ENCODE peak calls at places on chromosome 20, in four cellular contexts. One of them, this sample, is unnamed.
A peak's percentile ranks its signal among the peaks of the same experiment; 100 is the strongest.

GRCh38 chr20:43868091-43868490 is 46.6 kb upstream of the TOX2 start:
- DNase-seq in SK-N-SH: no peak
- DNase-seq in endothelial cell of umbilical vein: no peak
- DNase-seq in HCT116: no peak
- DNase-seq in this sample: no peak

GRCh38 chr20:45193331-45193730 is 13.5 kb upstream of the SEMG1 start:
- DNase-seq in SK-N-SH: no peak
- DNase-seq in endothelial cell of umbilical vein: no peak
- DNase-seq in HCT116: no peak
- DNase-seq in this sample: no peak

GRCh38 chr20:43977252-43977651 is 62.6 kb downstream of the TOX2 start:
- DNase-seq in SK-N-SH: no peak
- DNase-seq in endothelial cell of umbilical vein: no peak
- DNase-seq in HCT116: no peak
- DNase-seq in this sample: no peak

GRCh38 chr20:17825949-17826843 is 126.4 kb downstream of the BANF2 start:
- DNase-seq in SK-N-SH: no peak
- DNase-seq in endothelial cell of umbilical vein: no peak
- DNase-seq in HCT116: no peak
- DNase-seq in this sample: no peak

GRCh38 chr20:23245553-23246128 is 105.0 kb upstream of the NXT1 start:
- DNase-seq in SK-N-SH: no peak
- DNase-seq in endothelial cell of umbilical vein: peak; percentile 77
- DNase-seq in HCT116: no peak
- DNase-seq in this sample: no peak

GRCh38 chr20:45626540-45626939 is 3.0 kb upstream of the WFDC10A start:
- DNase-seq in SK-N-SH: no peak
- DNase-seq in endothelial cell of umbilical vein: no peak
- DNase-seq in HCT116: no peak
- DNase-seq in this sample: no peak

GRCh38 chr20:20780127-20780822 is 67.8 kb upstream of the RALGAPA2 start:
- DNase-seq in SK-N-SH: no peak
- DNase-seq in endothelial cell of umbilical vein: no peak
- DNase-seq in HCT116: no peak
- DNase-seq in this sample: no peak

GRCh38 chr20:53884859-53885654 is 185.3 kb downstream of the BCAS1 start:
- DNase-seq in SK-N-SH: no peak
- DNase-seq in endothelial cell of umbilical vein: no peak
- DNase-seq in HCT116: no peak
- DNase-seq in this sample: no peak

GRCh38 chr20:3250091-3250504 is 11.1 kb upstream of the SLC4A11 start:
- DNase-seq in SK-N-SH: no peak
- DNase-seq in endothelial cell of umbilical vein: peak; percentile 22
- DNase-seq in HCT116: no peak
- DNase-seq in this sample: no peak

DNA sequence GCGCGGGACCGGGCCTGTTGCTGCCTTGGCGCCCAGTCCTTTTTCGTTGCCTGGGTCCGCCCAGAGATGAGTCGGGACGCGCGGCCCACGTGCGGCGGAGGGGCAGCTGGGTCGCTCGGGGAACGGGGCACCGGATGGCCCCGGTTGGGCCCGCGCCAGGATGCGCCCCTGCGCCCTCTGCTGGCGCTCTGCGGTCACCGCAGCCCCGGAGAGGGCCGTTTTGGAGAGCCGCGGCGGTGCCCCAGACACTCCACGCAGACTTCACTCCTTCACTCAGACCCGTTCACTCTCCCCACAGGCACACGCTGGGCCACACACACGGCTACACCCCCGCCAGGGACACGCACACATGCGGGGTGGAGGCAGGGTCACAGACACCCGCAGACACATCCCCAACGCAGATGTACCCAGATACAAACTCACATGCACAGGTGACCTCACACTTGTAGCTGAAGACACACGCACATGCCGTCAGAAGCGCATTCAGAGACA is 38.8 kb downstream of the SRC start:
- DNase-seq in SK-N-SH: peak; percentile 93
- DNase-seq in endothelial cell of umbilical vein: peak; percentile 39
- DNase-seq in HCT116: no peak
- DNase-seq in this sample: no peak
- H3K4me3 ChIP-seq in SK-N-SH: no peak overlapping the region
- H3K4me3 ChIP-seq in endothelial cell of umbilical vein: no peak overlapping the region
- H3K4me3 ChIP-seq in HCT116: peak overlapping the region; percentile 18
- H3K4me3 ChIP-seq in this sample: no peak overlapping the region

DNA sequence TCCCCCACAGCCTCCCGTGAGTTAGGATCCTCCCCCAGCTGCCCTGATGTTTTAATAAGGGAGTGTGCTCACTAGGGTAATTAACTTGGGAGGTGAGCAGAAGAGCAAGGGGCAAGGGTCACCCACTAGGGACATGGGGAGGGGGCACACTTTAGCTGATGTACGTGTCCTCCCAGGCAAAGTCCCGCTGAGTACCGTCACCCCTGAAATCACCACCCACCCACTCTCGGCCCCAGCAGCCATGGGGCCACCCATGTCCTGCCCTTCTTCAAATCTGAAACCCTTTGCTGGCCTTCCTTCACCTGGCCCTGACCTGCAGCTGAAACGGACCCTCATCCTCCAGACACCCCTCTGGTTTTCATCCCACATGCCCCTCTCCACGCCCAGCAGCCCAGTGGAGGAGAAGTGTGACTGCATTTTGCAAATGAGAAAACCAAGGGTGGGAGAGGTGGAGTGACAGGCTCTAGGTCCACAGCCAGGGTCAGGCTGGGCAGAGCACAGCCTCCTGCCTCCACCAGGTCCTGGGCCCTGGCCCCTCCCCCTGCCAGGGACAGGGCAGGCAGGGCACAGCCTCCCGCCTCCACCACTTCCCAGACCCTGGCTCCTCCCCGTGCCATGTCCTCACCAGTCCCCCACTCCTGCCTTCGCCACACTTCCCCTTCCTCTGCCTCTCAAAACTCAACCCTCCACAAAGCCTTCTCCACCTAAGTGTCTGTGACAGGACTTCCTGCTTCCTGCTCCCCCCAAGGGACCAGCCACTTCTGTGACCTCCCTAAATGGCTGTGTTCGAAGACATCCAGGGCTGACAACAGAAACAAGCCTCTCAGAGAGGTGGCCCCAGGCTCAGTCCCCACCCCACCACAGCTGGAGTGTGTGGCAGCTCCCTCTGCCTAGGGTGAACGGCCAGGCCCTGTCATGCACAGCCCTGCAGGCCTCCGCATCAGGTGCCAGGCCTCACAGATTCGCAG is 15.1 kb downstream of the ACSS1 start:
- DNase-seq in SK-N-SH: peak; percentile 43
- DNase-seq in endothelial cell of umbilical vein: no peak
- DNase-seq in HCT116: no peak
- DNase-seq in this sample: no peak
- TF ChIP-seq POLR2AphosphoS5 in SK-N-SH: no peak
- TF ChIP-seq POLR2AphosphoS5 in endothelial cell of umbilical vein: no peak
- TF ChIP-seq POLR2AphosphoS5 in HCT116: no peak
- TF ChIP-seq POLR2AphosphoS5 in this sample: no peak

GRCh38 chr20:31322504-31322903 is 14.1 kb upstream of the DEFB116 start:
- DNase-seq in SK-N-SH: no peak
- DNase-seq in endothelial cell of umbilical vein: no peak
- DNase-seq in HCT116: no peak
- DNase-seq in this sample: no peak
- H3K9ac ChIP-seq in SK-N-SH: no peak overlapping the region
- H3K9ac ChIP-seq in endothelial cell of umbilical vein: no peak overlapping the region
- H3K9ac ChIP-seq in HCT116: no peak overlapping the region
- H3K9ac ChIP-seq in this sample: no peak overlapping the region

GRCh38 chr20:432208-432607 is 24.1 kb downstream of the RBCK1 start:
- DNase-seq in SK-N-SH: no peak
- DNase-seq in endothelial cell of umbilical vein: no peak
- DNase-seq in HCT116: no peak
- DNase-seq in this sample: no peak

GRCh38 chr20:434221-434620 is 26.1 kb downstream of the RBCK1 start:
- DNase-seq in SK-N-SH: no peak
- DNase-seq in endothelial cell of umbilical vein: no peak
- DNase-seq in HCT116: no peak
- DNase-seq in this sample: no peak

GRCh38 chr20:431012-431904 is 23.2 kb downstream of the RBCK1 start:
- DNase-seq in SK-N-SH: peak; percentile 91
- DNase-seq in endothelial cell of umbilical vein: peak; percentile 76
- DNase-seq in HCT116: peak; percentile 69
- DNase-seq in this sample: no peak

GRCh38 chr20:433300-433975 is 25.3 kb downstream of the RBCK1 start:
- DNase-seq in SK-N-SH: no peak
- DNase-seq in endothelial cell of umbilical vein: no peak
- DNase-seq in HCT116: no peak
- DNase-seq in this sample: no peak

GRCh38 chr20:432677-433299 is 24.7 kb downstream of the RBCK1 start:
- DNase-seq in SK-N-SH: no peak
- DNase-seq in endothelial cell of umbilical vein: no peak
- DNase-seq in HCT116: no peak
- DNase-seq in this sample: no peak
- H3K4me3 ChIP-seq in SK-N-SH: no peak overlapping the region
- H3K4me3 ChIP-seq in endothelial cell of umbilical vein: no peak overlapping the region
- H3K4me3 ChIP-seq in HCT116: no peak overlapping the region
- H3K4me3 ChIP-seq in this sample: no peak overlapping the region

GRCh38 chr20:35166242-35166830 is 5.5 kb upstream of the PROCR start:
- DNase-seq in SK-N-SH: peak; percentile 80
- DNase-seq in endothelial cell of umbilical vein: peak; percentile 99
- DNase-seq in HCT116: no peak
- DNase-seq in this sample: no peak
- TF ChIP-seq POLR2AphosphoS5 in SK-N-SH: no peak
- TF ChIP-seq POLR2AphosphoS5 in endothelial cell of umbilical vein: peak; percentile 99
- TF ChIP-seq POLR2AphosphoS5 in HCT116: no peak
- TF ChIP-seq POLR2AphosphoS5 in this sample: no peak

GRCh38 chr20:51667002-51667408 is 101.2 kb downstream of the ATP9A start:
- DNase-seq in SK-N-SH: no peak
- DNase-seq in endothelial cell of umbilical vein: no peak
- DNase-seq in HCT116: no peak
- DNase-seq in this sample: no peak
- H3K9ac ChIP-seq in SK-N-SH: no peak overlapping the region
- H3K9ac ChIP-seq in endothelial cell of umbilical vein: no peak overlapping the region
- H3K9ac ChIP-seq in HCT116: no peak overlapping the region
- H3K9ac ChIP-seq in this sample: no peak overlapping the region

GRCh38 chr20:9160760-9161159 is 91.9 kb downstream of the PLCB4 start:
- DNase-seq in SK-N-SH: no peak
- DNase-seq in endothelial cell of umbilical vein: no peak
- DNase-seq in HCT116: no peak
- DNase-seq in this sample: peak; percentile 67
- H3K4me3 ChIP-seq in SK-N-SH: no peak overlapping the region
- H3K4me3 ChIP-seq in endothelial cell of umbilical vein: no peak overlapping the region
- H3K4me3 ChIP-seq in HCT116: no peak overlapping the region
- H3K4me3 ChIP-seq in this sample: peak overlapping the region; percentile 75

GRCh38 chr20:34998331-34998950 is 42.8 kb downstream of the MYH7B start:
- DNase-seq in SK-N-SH: no peak
- DNase-seq in endothelial cell of umbilical vein: no peak
- DNase-seq in HCT116: no peak
- DNase-seq in this sample: no peak
- TF ChIP-seq POLR2AphosphoS5 in SK-N-SH: no peak
- TF ChIP-seq POLR2AphosphoS5 in endothelial cell of umbilical vein: no peak
- TF ChIP-seq POLR2AphosphoS5 in HCT116: no peak
- TF ChIP-seq POLR2AphosphoS5 in this sample: no peak